ENCODE peak calls at places on chromosomes 3 and 15, in four cellular contexts. One of them, this sample, is unnamed.

GRCh38 chr15:82739086-82739485 is 29.4 kb upstream of the AP3B2 start:
- DNase-seq in EH: no peak
- DNase-seq in left ventricle myocardium inferior: no peak
- DNase-seq in LHCN-M2: peak; percentile 65
- DNase-seq in this sample: peak; percentile 38

GRCh38 chr3:48436855-48437254 is 3.1 kb downstream of the CCDC51 start:
- DNase-seq in EH: no peak
- DNase-seq in LHCN-M2: no peak
- DNase-seq in left ventricle myocardium inferior: no peak
- DNase-seq in this sample: no peak

GRCh38 chr15:34732430-34732829 is 22.4 kb downstream of the GJD2 start:
- DNase-seq in EH: no peak
- DNase-seq in left ventricle myocardium inferior: no peak
- DNase-seq in LHCN-M2: no peak
- DNase-seq in this sample: no peak

GRCh38 chr15:88932271-88932874 is 19.2 kb upstream of the MFGE8 start:
- DNase-seq in LHCN-M2: no peak
- DNase-seq in EH: no peak
- DNase-seq in left ventricle myocardium inferior: peak; percentile 47
- DNase-seq in this sample: no peak

GRCh38 chr3:102361013-102361412 is 73.8 kb upstream of the ZPLD1 start:
- DNase-seq in LHCN-M2: no peak
- DNase-seq in EH: no peak
- DNase-seq in left ventricle myocardium inferior: no peak
- DNase-seq in this sample: no peak

GRCh38 chr15:85419200-85419599 is 38.8 kb downstream of the AKAP13 start:
- DNase-seq in left ventricle myocardium inferior: no peak
- DNase-seq in EH: no peak
- DNase-seq in LHCN-M2: no peak
- DNase-seq in this sample: peak; percentile 14

GRCh38 chr15:101054991-101055390 is 135.8 kb downstream of the LRRK1 start:
- DNase-seq in left ventricle myocardium inferior: no peak
- DNase-seq in LHCN-M2: no peak
- DNase-seq in EH: no peak
- DNase-seq in this sample: no peak

GRCh38 chr3:129123314-129124060 is 1.9 kb upstream of the RAB43 start:
- DNase-seq in LHCN-M2: peak; percentile 14
- DNase-seq in EH: peak; percentile 72
- DNase-seq in left ventricle myocardium inferior: no peak
- DNase-seq in this sample: no peak

GRCh38 chr3:107067421-107067820 is 309.8 kb upstream of the CCDC54 start:
- DNase-seq in EH: no peak
- DNase-seq in LHCN-M2: no peak
- DNase-seq in left ventricle myocardium inferior: no peak
- DNase-seq in this sample: no peak

GRCh38 chr3:177647876-177648275 is 450.6 kb upstream of the TBL1XR1 start:
- DNase-seq in left ventricle myocardium inferior: no peak
- DNase-seq in EH: no peak
- DNase-seq in LHCN-M2: no peak
- DNase-seq in this sample: no peak

GRCh38 chr3:46070458-46071136 is 43.3 kb upstream of the XCR1 start:
- DNase-seq in EH: no peak
- DNase-seq in left ventricle myocardium inferior: no peak
- DNase-seq in LHCN-M2: no peak
- DNase-seq in this sample: no peak

GRCh38 chr3:194736896-194737600 is 51.4 kb downstream of the FAM43A start:
- DNase-seq in EH: no peak
- DNase-seq in LHCN-M2: no peak
- DNase-seq in left ventricle myocardium inferior: no peak
- DNase-seq in this sample: no peak

GRCh38 chr3:72118593-72118992 is 333.6 kb upstream of the PROK2 start:
- DNase-seq in left ventricle myocardium inferior: no peak
- DNase-seq in LHCN-M2: no peak
- DNase-seq in EH: no peak
- DNase-seq in this sample: no peak

This sample was measured in HT1080.